ENCODE peak calls at places on chromosomes 12 and 14, in ten cellular contexts. N is spleen, A is transverse colon, F is Peyer's patch, C is stomach, Q is suprapubic skin, L is HCT116, T is adrenal gland, Y is tibial nerve, B is A549. P is an unnamed sample.

GRCh38 chr12:38016606-38017005 is 300.0 kb upstream of the ALG10B start:
- DNase-seq in Q (no peak), C (no peak), N (no peak), B (no peak), A (no peak), T (no peak), L (no peak), F (no peak), Y (no peak), P (no peak)

GRCh38 chr12:8612629-8613028 is at the start of gene AICDA:
- DNase-seq in L (no peak), B (no peak), A (no peak), N (no peak), Q (no peak), T (no peak), Y (no peak), C (no peak), F (no peak), P (no peak)

GRCh38 chr12:25829192-25829591 is 129.3 kb upstream of the RASSF8 start:
- DNase-seq in F (no peak), Y (no peak), Q (no peak), A (peak), N (no peak), L (no peak), T (no peak), C (no peak), B (peak), P (no peak)

GRCh38 chr12:14777271-14777670 is 26.0 kb downstream of the WBP11 start:
- DNase-seq in T (no peak), Y (no peak), F (no peak), C (peak), B (no peak), A (peak), Q (no peak), L (no peak), N (no peak), P (no peak)

GRCh38 chr12:42976620-42977019 is 387.1 kb upstream of the PRICKLE1 start:
- DNase-seq in B (no peak), A (no peak), L (no peak), N (no peak), C (no peak), F (no peak), Q (no peak), T (no peak), Y (no peak), P (no peak)

GRCh38 chr12:12720637-12721250 is 3.6 kb downstream of the CDKN1B start:
- DNase-seq in N (no peak), L (no peak), A (no peak), T (no peak), Q (no peak), B (no peak), F (no peak), Y (no peak), C (no peak), P (no peak)

GRCh38 chr12:110676171-110676570 is 12.7 kb downstream of the HVCN1 start:
- DNase-seq in Q (no peak), T (no peak), F (no peak), B (no peak), Y (no peak), L (no peak), N (peak), A (no peak), C (no peak), P (no peak)

GRCh38 chr12:54571166-54571856 is 17.1 kb downstream of the PPP1R1A start:
- DNase-seq in A (no peak), N (no peak), Y (no peak), T (no peak), L (no peak), F (no peak), B (no peak), Q (no peak), C (no peak), P (no peak)

GRCh38 chr12:47591387-47591786 is 114.4 kb downstream of the RPAP3 start:
- DNase-seq in T (no peak), A (no peak), L (no peak), F (no peak), B (no peak), Y (no peak), C (no peak), Q (no peak), N (no peak), P (no peak)

GRCh38 chr12:2439332-2440100 is 355.3 kb upstream of the FKBP4 start:
- DNase-seq in N (no peak), Y (no peak), C (no peak), B (no peak), L (no peak), Q (no peak), F (no peak), T (no peak), A (no peak), P (no peak)

GRCh38 chr12:111304642-111305071 is 64.2 kb downstream of the PHETA1 start:
- DNase-seq in C (no peak), N (no peak), L (peak), B (no peak), F (no peak), Y (no peak), A (no peak), T (no peak), Q (no peak), P (no peak)

GRCh38 chr12:113014565-113014964 is 36.2 kb downstream of the OAS2 start:
- DNase-seq in B (no peak), L (no peak), T (no peak), Q (no peak), Y (no peak), C (no peak), N (no peak), F (no peak), A (no peak), P (no peak)

GRCh38 chr14:36271939-36272907 is 48.2 kb downstream of the MBIP start:
- DNase-seq in F (peak), B (no peak), L (no peak), A (peak), N (no peak), Y (no peak), T (no peak), C (no peak), Q (no peak), P (no peak)

GRCh38 chr12:52469853-52470252 is 3.8 kb downstream of the KRT6C start:
- DNase-seq in N (no peak), L (no peak), Q (no peak), Y (no peak), C (no peak), F (no peak), T (no peak), A (no peak), B (no peak), P (no peak)

GRCh38 chr14:61264699-61265098 is 16.4 kb downstream of the TMEM30B start:
- DNase-seq in C (no peak), N (no peak), Q (no peak), F (no peak), Y (no peak), B (no peak), L (no peak), A (no peak), T (no peak), P (no peak)

GRCh38 chr14:45150386-45150890 is 14.7 kb downstream of the FANCM start:
- DNase-seq in N (no peak), L (no peak), A (no peak), C (no peak), Y (no peak), B (no peak), Q (no peak), T (no peak), F (no peak), P (no peak)

GRCh38 chr12:843609-844008 is 91.2 kb downstream of the WNK1 start:
- DNase-seq in T (no peak), C (no peak), F (no peak), A (no peak), B (no peak), Y (no peak), L (no peak), Q (no peak), N (no peak), P (no peak)

GRCh38 chr12:20549115-20549719 is 145.9 kb upstream of the SLCO1C1 start:
- DNase-seq in Q (no peak), F (no peak), N (no peak), A (peak), B (peak), Y (no peak), L (peak), C (no peak), T (no peak), P (no peak)

GRCh38 chr14:98900721-98901272 is 371.2 kb downstream of the BCL11B start:
- DNase-seq in A (no peak), C (no peak), Q (peak), L (no peak), T (no peak), F (no peak), B (no peak), N (no peak), Y (no peak), P (no peak)

GRCh38 chr12:9651265-9651729 is 18.2 kb upstream of the CLEC2D start:
- DNase-seq in Q (no peak), N (peak), T (no peak), Y (no peak), B (no peak), F (no peak), A (no peak), L (no peak), C (no peak), P (no peak)

GRCh38 chr14:92546347-92547053 is 32.9 kb downstream of the RIN3 start:
- DNase-seq in A (no peak), F (peak), N (no peak), T (peak), L (no peak), Y (no peak), B (peak), C (no peak), Q (no peak), P (no peak)

GRCh38 chr14:28157887-28158791 is 608.4 kb upstream of the FOXG1 start:
- DNase-seq in T (no peak), A (no peak), F (peak), N (peak), C (no peak), Q (no peak), Y (no peak), L (no peak), B (no peak), P (peak)

GRCh38 chr12:70756118-70756517 is 118.9 kb upstream of the PTPRB start:
- DNase-seq in N (no peak), C (no peak), Q (no peak), Y (no peak), F (no peak), T (no peak), L (no peak), A (no peak), B (no peak), P (no peak)

GRCh38 chr14:101110729-101111619 is 207.5 kb upstream of the RTL1 start:
- DNase-seq in T (no peak), N (peak), C (peak), B (no peak), A (no peak), L (no peak), F (no peak), Y (no peak), Q (peak), P (peak)

GRCh38 chr14:29895591-29896043 is 32.0 kb downstream of the PRKD1 start:
- DNase-seq in F (no peak), L (no peak), T (no peak), A (no peak), B (no peak), Y (no peak), Q (no peak), C (peak), N (no peak), P (no peak)

GRCh38 chr14:103129301-103130016 is 6.2 kb downstream of the TNFAIP2 start:
- DNase-seq in B (no peak), L (no peak), F (peak), A (no peak), N (no peak), Q (no peak), C (no peak), Y (no peak), T (no peak), P (no peak)

GRCh38 chr12:88658009-88658408 is 77.7 kb upstream of the KITLG start:
- DNase-seq in L (peak), N (no peak), Q (no peak), T (no peak), C (no peak), A (no peak), B (no peak), Y (no peak), F (no peak), P (peak)

GRCh38 chr12:57844725-57845477 is 1.6 kb downstream of the CTDSP2 start:
- DNase-seq in L (peak), N (peak), Y (peak), B (peak), Q (peak), C (peak), T (peak), A (peak), F (no peak), P (peak)

DNA sequence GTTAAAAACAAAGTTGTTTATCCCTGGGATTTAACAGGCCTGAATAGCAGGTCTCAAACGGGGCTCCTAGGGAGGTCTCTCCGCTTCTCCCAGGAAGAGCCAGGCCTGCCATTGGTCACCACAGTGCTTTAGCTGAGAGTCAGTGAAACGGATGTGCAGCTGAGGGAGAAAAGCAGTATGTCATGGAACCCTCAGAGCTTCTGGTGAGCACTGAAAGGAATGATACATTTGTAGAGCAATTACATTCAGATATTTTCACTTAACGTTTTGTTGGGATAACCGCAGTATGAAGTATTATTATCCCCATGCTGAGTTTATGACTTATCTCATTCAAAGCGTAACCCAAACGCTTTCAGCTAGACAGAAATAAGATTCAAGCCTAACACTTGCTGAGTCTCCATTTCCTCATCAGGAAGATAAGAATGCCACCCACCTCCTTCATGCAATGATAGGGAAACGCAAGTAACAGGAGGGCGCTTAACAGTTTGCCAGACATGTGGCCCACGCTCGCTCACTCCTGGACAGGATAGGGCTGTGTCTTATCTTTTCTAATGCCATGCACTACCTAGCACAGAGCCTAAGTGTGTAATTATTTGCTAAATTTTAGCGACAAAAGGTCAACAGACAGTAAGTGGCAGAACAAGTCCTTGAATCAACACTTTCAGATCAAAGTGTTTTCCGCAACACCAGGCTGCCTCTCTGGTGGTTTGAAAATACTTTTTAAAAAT is 28.2 kb downstream of the DAD1 start:
- DNase-seq in T (no peak), N (no peak), Q (no peak), A (no peak), L (no peak), C (peak), F (no peak), Y (no peak), B (no peak), P (no peak)
- H3K4me3 ChIP-seq in T (no peak), N (no peak), Q (no peak), A (no peak), L (no peak), C (no peak), F (no peak), Y (no peak), B (no peak), P (no peak)

DNA sequence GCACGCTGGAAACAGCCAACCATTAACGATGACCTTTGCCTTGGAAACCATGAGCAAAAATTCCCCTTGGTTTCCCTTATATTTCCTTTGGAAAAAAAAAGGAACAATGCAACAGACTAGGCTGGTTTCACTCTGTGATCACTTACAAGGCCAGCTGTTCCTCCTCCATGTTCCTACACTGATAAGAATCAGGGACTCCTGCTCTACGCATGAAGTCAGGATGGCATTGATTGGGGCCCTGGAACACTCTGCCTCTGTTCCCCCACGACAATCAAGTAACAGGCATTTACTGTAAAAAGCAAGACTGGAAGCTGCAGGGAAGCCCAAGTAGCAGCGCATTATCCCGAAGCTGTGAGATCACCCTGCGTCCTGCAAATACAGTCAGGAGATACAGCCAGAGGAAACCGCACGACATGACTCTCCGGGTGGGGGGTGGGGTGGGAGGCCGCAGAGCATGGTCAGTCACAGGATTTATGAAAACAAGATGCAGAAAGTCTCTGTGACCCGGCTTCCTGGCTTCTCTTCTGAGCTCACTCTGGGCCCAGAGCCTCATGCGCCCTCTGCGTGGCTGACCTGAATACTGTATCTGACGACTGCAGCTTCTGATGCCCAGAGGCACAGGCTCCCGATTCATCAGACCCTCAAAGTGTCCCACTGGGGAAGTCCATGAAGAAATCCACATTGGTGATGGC is 31.1 kb downstream of the SSH1 start:
- DNase-seq in Y (no peak), F (peak), B (no peak), C (no peak), A (peak), N (peak), T (peak), L (no peak), Q (no peak), P (peak)
- TF ChIP-seq CTCF in Y (no peak), F (no peak), B (no peak), C (no peak), A (no peak), N (no peak), T (no peak), L (no peak), Q (no peak), P (no peak)

GRCh38 chr14:71318097-71318459 is 410.8 kb downstream of the PCNX1 start:
- DNase-seq in Y (no peak), N (no peak), C (no peak), F (no peak), A (no peak), B (no peak), L (no peak), T (no peak), Q (no peak), P (no peak)

GRCh38 chr14:71320734-71321555 is 413.7 kb downstream of the PCNX1 start:
- DNase-seq in T (peak), Y (peak), L (no peak), A (peak), N (peak), F (peak), C (peak), B (peak), Q (peak), P (peak)

GRCh38 chr14:71319646-71320045 is 412.4 kb downstream of the PCNX1 start:
- DNase-seq in A (no peak), Y (no peak), T (no peak), F (no peak), L (no peak), B (peak), N (no peak), Q (no peak), C (no peak), P (peak)

GRCh38 chr14:71321556-71322315 is 414.5 kb downstream of the PCNX1 start:
- DNase-seq in F (no peak), A (no peak), Y (no peak), N (no peak), T (peak), Q (no peak), B (peak), L (peak), C (no peak), P (no peak)

DNA sequence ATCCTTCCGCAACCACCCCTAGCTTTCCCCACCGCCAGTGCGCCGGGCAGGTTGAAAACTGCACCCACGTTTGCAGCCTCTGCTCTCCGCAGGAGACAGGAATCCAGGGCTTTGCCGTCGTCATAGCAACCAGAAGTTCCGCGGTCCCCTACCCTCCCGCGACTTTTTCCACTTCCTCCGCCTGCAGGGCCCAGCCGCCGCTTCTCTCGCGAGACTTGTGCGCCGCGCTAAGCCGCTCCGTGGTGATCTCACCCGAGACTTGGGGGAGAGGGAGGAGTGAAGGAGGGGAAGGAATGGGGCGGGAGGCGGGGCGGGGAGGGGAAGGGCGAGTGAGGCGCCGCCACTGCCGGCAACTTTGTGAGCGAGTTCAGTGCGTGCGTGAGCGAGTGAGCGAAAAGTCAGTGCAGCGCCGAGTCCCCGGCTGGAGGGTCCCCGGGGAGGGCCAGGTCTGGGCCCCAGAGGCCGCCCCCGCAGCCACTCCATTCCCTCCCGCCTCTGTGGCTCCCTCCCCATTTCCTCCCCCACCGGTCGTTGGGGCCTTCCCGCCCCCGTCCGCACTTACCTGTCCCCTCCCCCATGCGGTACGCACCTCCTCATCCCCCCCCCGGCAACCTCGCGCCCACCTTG is 413.0 kb downstream of the PCNX1 start:
- DNase-seq in Y (peak), T (peak), Q (peak), F (peak), N (peak), C (peak), A (peak), L (peak), B (peak), P (peak)
- TF ChIP-seq POLR2A in Y (peak), T (peak), Q (peak), F (peak), N (no peak), C (peak), A (peak), L (peak), B (peak), P (no peak)

GRCh38 chr12:95037906-95038305 is 34.4 kb upstream of the NDUFA12 start:
- DNase-seq in B (no peak), N (no peak), F (no peak), Y (no peak), A (no peak), T (no peak), Q (no peak), L (no peak), C (no peak), P (no peak)
- H3K4me3 ChIP-seq in B (no peak), N (no peak), F (no peak), Y (no peak), A (no peak), T (no peak), Q (no peak), L (no peak), C (no peak), P (no peak)

GRCh38 chr12:86917121-86917520 is 660.9 kb upstream of the MGAT4C start:
- DNase-seq in B (no peak), A (no peak), Q (no peak), F (no peak), L (no peak), C (no peak), N (no peak), T (no peak), Y (no peak), P (no peak)

DNA sequence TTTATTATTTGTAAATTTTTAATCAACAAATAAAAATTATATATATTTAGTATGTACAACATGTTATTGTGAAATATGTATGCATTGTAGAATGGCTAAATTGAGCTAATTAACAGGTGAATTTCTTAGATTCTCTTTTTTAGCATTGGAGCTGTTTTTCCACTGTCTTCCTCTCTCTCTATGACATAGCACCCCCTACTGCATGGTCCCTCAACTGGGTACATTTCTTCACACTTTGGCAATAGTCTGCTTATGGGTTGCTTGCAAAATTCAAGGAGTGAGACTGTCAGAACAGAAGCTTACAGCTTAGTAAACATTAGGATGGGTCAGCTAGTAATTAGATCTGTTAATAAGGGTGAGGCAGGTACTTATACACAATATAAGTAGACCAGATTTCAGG is 658.5 kb upstream of the MGAT4C start:
- DNase-seq in F (no peak), A (no peak), B (peak), N (no peak), Y (no peak), L (peak), Q (no peak), C (no peak), T (no peak), P (no peak)
- TF ChIP-seq CTCF in F (no peak), A (no peak), B (peak), N (no peak), Y (peak), L (peak), Q (no peak), C (no peak), T (no peak), P (no peak)

P was measured in lower leg skin.